ENCODE peak calls at places on chromosomes 1 and 21, in nine cellular contexts. W is NCI-H748 treated with DMSO at 0.1 percent for 48 hours; D is small intestine; A is NCI-H1105 treated with DMSO at 0.1 percent for 48 hours; U is Daoy; V is GM06990; P is AG04450; E is activated naive CD4-positive, alpha-beta T cell treated with anti-CD3 and anti-CD28 coated beads for 36 hours; B is T-helper 9 cell. I is an unnamed sample.

GRCh38 chr1:101929343-101929742 is 67.4 kb downstream of the OLFM3 start:
- DNase-seq in W (peak; percentile 74), D (no peak), A (peak; percentile 92), U (no peak), V (no peak), P (no peak), E (no peak), B (no peak), I (no peak)

GRCh38 chr1:83889707-83890106 is 109.2 kb downstream of the TTLL7 start:
- DNase-seq in W (no peak), D (no peak), A (no peak), U (peak; percentile 40), V (no peak), P (no peak), E (no peak), B (no peak), I (no peak)

GRCh38 chr1:48341221-48341620 is 118.7 kb downstream of the SLC5A9 start:
- DNase-seq in W (no peak), D (no peak), A (no peak), U (no peak), V (no peak), P (no peak), E (no peak), B (no peak), I (no peak)

GRCh38 chr1:223771814-223772770 is 59.8 kb downstream of the CAPN2 start:
- DNase-seq in W (peak; percentile 35), D (peak; percentile 73), A (no peak), U (peak; percentile 93), V (peak; percentile 16), P (peak; percentile 63), E (no peak), B (no peak), I (peak; percentile 65)

GRCh38 chr21:42392731-42393442 is 3.0 kb downstream of the TMPRSS3 start:
- DNase-seq in W (no peak), D (no peak), A (no peak), U (peak; percentile 70), V (peak; percentile 33), P (no peak), E (peak; percentile 62), B (no peak), I (no peak)

GRCh38 chr1:16158993-16159831 is 3.3 kb upstream of the EPHA2 start:
- DNase-seq in W (no peak), D (peak; percentile 86), A (no peak), U (peak; percentile 55), V (no peak), P (no peak), E (no peak), B (no peak), I (no peak)

GRCh38 chr1:23185381-23185780 is 16.7 kb upstream of the LUZP1 start:
- DNase-seq in W (no peak), D (no peak), A (no peak), U (no peak), V (no peak), P (no peak), E (no peak), B (no peak), I (no peak)

GRCh38 chr1:227709451-227709850 is 25.7 kb downstream of the JMJD4 start:
- DNase-seq in W (no peak), D (no peak), A (no peak), U (no peak), V (no peak), P (no peak), E (no peak), B (no peak), I (no peak)

GRCh38 chr1:11967028-11967547 is 13.2 kb upstream of the MFN2 start:
- DNase-seq in W (peak; percentile 25), D (peak; percentile 90), A (peak; percentile 45), U (peak; percentile 62), V (no peak), P (no peak), E (no peak), B (no peak), I (peak; percentile 28)

GRCh38 chr1:94792473-94792875 is 27.7 kb upstream of the SLC44A3 start:
- DNase-seq in W (no peak), D (no peak), A (no peak), U (peak; percentile 87), V (peak; percentile 31), P (no peak), E (no peak), B (no peak), I (no peak)

GRCh38 chr1:232891656-232892317 is 58.6 kb upstream of the NTPCR start:
- DNase-seq in W (no peak), D (no peak), A (no peak), U (no peak), V (no peak), P (no peak), E (no peak), B (no peak), I (no peak)

GRCh38 chr1:172970186-172970585 is 80.6 kb downstream of the TNFSF18 start:
- DNase-seq in W (no peak), D (no peak), A (no peak), U (peak; percentile 71), V (no peak), P (no peak), E (no peak), B (no peak), I (no peak)

GRCh38 chr1:4755301-4756183 is 101.1 kb downstream of the AJAP1 start:
- DNase-seq in W (no peak), D (no peak), A (no peak), U (no peak), V (no peak), P (no peak), E (no peak), B (no peak), I (no peak)

GRCh38 chr1:238063454-238063853 is 172.7 kb upstream of the ZP4 start:
- DNase-seq in W (no peak), D (peak; percentile 6), A (no peak), U (peak; percentile 89), V (peak; percentile 25), P (no peak), E (no peak), B (no peak), I (no peak)

GRCh38 chr1:150875197-150876110 is 945 bp downstream of the ARNT start:
- DNase-seq in W (no peak), D (peak; percentile 24), A (no peak), U (peak; percentile 7), V (no peak), P (no peak), E (peak; percentile 26), B (no peak), I (no peak)

GRCh38 chr21:17708541-17709265 is 96.0 kb upstream of the BTG3 start:
- DNase-seq in W (no peak), D (no peak), A (no peak), U (no peak), V (peak; percentile 7), P (no peak), E (no peak), B (no peak), I (no peak)

GRCh38 chr1:155044812-155045690 is 6.1 kb upstream of the ADAM15 start:
- DNase-seq in W (peak; percentile 17), D (peak; percentile 88), A (peak; percentile 37), U (peak; percentile 81), V (peak; percentile 49), P (peak; percentile 45), E (peak; percentile 79), B (peak; percentile 32), I (peak; percentile 91)

GRCh38 chr1:26387447-26387846 is 14.9 kb upstream of the ZNF683 start:
- DNase-seq in W (no peak), D (peak; percentile 70), A (no peak), U (peak; percentile 93), V (no peak), P (no peak), E (no peak), B (no peak), I (no peak)

GRCh38 chr1:18396247-18396646 is 84.5 kb upstream of the KLHDC7A start:
- DNase-seq in W (no peak), D (no peak), A (no peak), U (peak; percentile 73), V (no peak), P (no peak), E (no peak), B (no peak), I (no peak)

GRCh38 chr1:75539230-75540116 is 71.4 kb downstream of the SLC44A5 start:
- DNase-seq in W (no peak), D (peak; percentile 1), A (no peak), U (no peak), V (no peak), P (no peak), E (no peak), B (no peak), I (no peak)

GRCh38 chr1:21896652-21897532 is 40.2 kb downstream of the HSPG2 start:
- DNase-seq in W (no peak), D (peak; percentile 74), A (no peak), U (no peak), V (no peak), P (no peak), E (no peak), B (no peak), I (peak; percentile 63)

GRCh38 chr1:192485692-192486436 is 89.7 kb upstream of the RGS1 start:
- DNase-seq in W (no peak), D (no peak), A (peak; percentile 18), U (peak; percentile 93), V (no peak), P (peak; percentile 98), E (no peak), B (no peak), I (peak; percentile 57)

GRCh38 chr1:172778461-172779455 is 119.9 kb downstream of the FASLG start:
- DNase-seq in W (no peak), D (peak; percentile 6), A (no peak), U (no peak), V (peak; percentile 56), P (no peak), E (no peak), B (no peak), I (no peak)

GRCh38 chr1:184801503-184801902 is 46.8 kb upstream of the EDEM3 start:
- DNase-seq in W (no peak), D (no peak), A (no peak), U (no peak), V (no peak), P (peak; percentile 33), E (no peak), B (no peak), I (peak; percentile 16)

GRCh38 chr1:3314561-3315271 is 139.7 kb upstream of the ARHGEF16 start:
- DNase-seq in W (no peak), D (no peak), A (no peak), U (peak; percentile 54), V (no peak), P (no peak), E (no peak), B (no peak), I (peak; percentile 73)

GRCh38 chr1:193533883-193534282 is 347.5 kb upstream of the B3GALT2 start:
- DNase-seq in W (no peak), D (no peak), A (no peak), U (no peak), V (no peak), P (no peak), E (no peak), B (no peak), I (no peak)

GRCh38 chr1:246372502-246372901 is 134.6 kb downstream of the SMYD3 start:
- DNase-seq in W (no peak), D (no peak), A (no peak), U (no peak), V (no peak), P (no peak), E (no peak), B (no peak), I (no peak)

GRCh38 chr1:42935313-42935624 is 23.4 kb downstream of the SLC2A1 start:
- DNase-seq in W (no peak), D (no peak), A (no peak), U (no peak), V (peak; percentile 53), P (no peak), E (no peak), B (no peak), I (no peak)

GRCh38 chr1:161840363-161840762 is 74.2 kb downstream of the ATF6 start:
- DNase-seq in W (no peak), D (no peak), A (no peak), U (no peak), V (no peak), P (no peak), E (no peak), B (no peak), I (no peak)

GRCh38 chr1:108880850-108881249 is 4.1 kb downstream of the GPSM2 start:
- DNase-seq in W (no peak), D (peak; percentile 8), A (no peak), U (no peak), V (no peak), P (no peak), E (no peak), B (no peak), I (no peak)

GRCh38 chr1:179953974-179954493 is 576 bp upstream of the CEP350 start:
- DNase-seq in W (peak; percentile 30), D (no peak), A (peak; percentile 61), U (peak; percentile 38), V (no peak), P (peak; percentile 20), E (peak; percentile 54), B (no peak), I (peak; percentile 15)